ENCODE peak calls at places on chromosomes 16 and 17, in ten cellular contexts. T is heart right ventricle; O is NT2/D1; Q is PC-3; I is sigmoid colon; P is CD8-positive, alpha-beta T cell; B is heart left ventricle; V is colonic mucosa; Z is pancreas; F is neural progenitor cell. K is an unnamed sample. For H3K27me3 and H3K36me3, the result is how much of the 10 kb centered on the place peaks cover.

GRCh38 chr16:86768999-86769398 is 190.7 kb downstream of the FOXL1 start:
- DNase-seq in Q (peak), V (no peak), Z (peak), O (no peak), F (no peak), P (no peak), B (no peak), I (peak), T (no peak), K (no peak)

GRCh38 chr17:6303664-6304063 is 131.3 kb downstream of the AIPL1 start:
- DNase-seq in Z (no peak), Q (peak), P (no peak), O (peak), V (no peak), B (no peak), T (peak), I (no peak), F (peak), K (peak)

GRCh38 chr16:62135903-62136302 is 99.7 kb upstream of the CDH8 start:
- DNase-seq in F (no peak), P (no peak), Q (no peak), V (no peak), B (no peak), T (no peak), O (no peak), Z (no peak), I (no peak), K (no peak)

GRCh38 chr17:76599699-76600460 is 14.2 kb upstream of the ST6GALNAC2 start:
- DNase-seq in F (no peak), O (no peak), Z (no peak), B (no peak), T (no peak), Q (no peak), I (no peak), V (no peak), P (no peak), K (no peak)

GRCh38 chr16:52553322-52553721 is 6.4 kb upstream of the TOX3 start:
- DNase-seq in B (no peak), I (no peak), T (no peak), Z (no peak), P (no peak), F (no peak), Q (no peak), O (no peak), V (no peak), K (no peak)

GRCh38 chr17:78706271-78706915 is 75.7 kb downstream of the CYTH1 start:
- DNase-seq in Q (peak), V (no peak), T (no peak), P (no peak), B (no peak), Z (no peak), I (no peak), F (no peak), O (no peak), K (peak)

GRCh38 chr16:13995194-13995593 is 75.2 kb downstream of the ERCC4 start:
- DNase-seq in V (no peak), O (no peak), F (no peak), Q (no peak), B (no peak), Z (no peak), I (no peak), P (no peak), T (no peak), K (no peak)

GRCh38 chr17:19874256-19874655 is 6.5 kb upstream of the ULK2 start:
- DNase-seq in Z (no peak), I (no peak), Q (no peak), O (no peak), T (no peak), B (no peak), V (no peak), P (no peak), F (no peak), K (no peak)

GRCh38 chr16:72455743-72456659 is 284.0 kb upstream of the PMFBP1 start:
- DNase-seq in Q (no peak), F (no peak), V (peak), B (no peak), T (no peak), O (peak), P (no peak), Z (peak), I (no peak), K (no peak)

GRCh38 chr17:76726766-76727718 is at the start of gene METTL23:
- DNase-seq in Q (peak), B (peak), F (peak), Z (peak), I (peak), P (peak), V (peak), T (peak), O (peak), K (peak)

GRCh38 chr17:55394357-55395021 is 27.1 kb downstream of the MMD start:
- DNase-seq in Z (no peak), F (no peak), Q (no peak), P (no peak), I (no peak), O (no peak), B (no peak), T (no peak), V (peak), K (no peak)

GRCh38 chr16:71847096-71847495 is 1.3 kb downstream of the ATXN1L start:
- DNase-seq in T (no peak), B (no peak), P (no peak), Q (no peak), F (no peak), O (no peak), I (no peak), V (no peak), Z (no peak), K (no peak)

GRCh38 chr16:62256406-62256805 is 220.2 kb upstream of the CDH8 start:
- DNase-seq in Q (no peak), P (no peak), F (peak), B (no peak), T (no peak), O (no peak), Z (no peak), I (no peak), V (no peak), K (no peak)

GRCh38 chr16:71542377-71542776 is 16.2 kb downstream of the CHST4 start:
- DNase-seq in B (no peak), Q (peak), P (peak), O (peak), F (peak), V (peak), Z (peak), I (no peak), T (peak), K (peak)

GRCh38 chr17:21108651-21109050 is 18.1 kb upstream of the DHRS7B start:
- DNase-seq in I (no peak), Z (no peak), Q (no peak), B (no peak), O (no peak), T (no peak), V (no peak), F (no peak), P (no peak), K (peak)

GRCh38 chr17:60745544-60745943 is 67.9 kb downstream of the BCAS3 start:
- DNase-seq in T (no peak), F (no peak), V (no peak), B (no peak), I (no peak), Q (peak), Z (no peak), O (no peak), P (no peak), K (no peak)

DNA sequence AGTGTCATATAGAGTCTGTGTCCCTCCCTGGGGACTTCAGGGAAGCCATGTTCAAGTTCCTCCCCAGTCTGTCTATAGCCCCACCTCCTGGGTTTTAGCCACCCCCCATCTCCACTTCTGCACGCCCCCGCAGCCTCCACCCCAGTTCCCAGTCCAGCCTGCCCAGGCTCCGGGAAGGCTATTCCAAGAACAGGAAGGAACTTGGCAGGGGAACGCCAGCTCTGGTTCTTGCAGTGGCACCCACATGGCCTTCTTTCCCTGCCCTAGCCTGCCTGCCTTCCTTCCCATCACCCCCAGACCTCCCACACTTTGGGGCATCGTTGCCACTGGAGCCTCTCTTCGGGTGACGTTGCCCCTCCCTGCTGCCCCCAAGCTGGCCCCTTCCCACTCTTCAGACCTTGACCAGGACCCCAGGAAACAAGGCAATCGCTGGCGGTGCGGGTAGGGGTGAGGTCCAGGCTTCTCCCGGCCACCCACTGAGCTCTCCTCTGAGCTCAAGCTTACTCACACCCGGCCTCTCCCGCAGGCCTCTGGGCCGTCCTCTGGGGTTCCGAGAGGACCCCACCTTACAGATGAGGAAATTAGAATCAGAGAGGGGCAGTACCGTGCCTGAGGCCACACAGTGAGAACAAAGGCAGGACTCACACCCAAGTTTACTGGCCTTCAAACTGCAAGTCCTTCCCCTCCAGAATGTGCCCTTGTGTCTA is 9.2 kb upstream of the CES4A start:
- DNase-seq in P (no peak), B (peak), O (no peak), T (peak), Z (no peak), Q (no peak), I (peak), V (no peak), F (no peak), K (no peak)
- H3K27me3 ChIP-seq in P (under half), B (under half), O (under half), T (under half), Z (under half), Q (under half), I (under half), V (under half), F (under half), K (under half)

GRCh38 chr17:4272213-4272975 is 8.6 kb upstream of the ANKFY1 start:
- DNase-seq in I (no peak), P (no peak), Q (no peak), B (no peak), O (no peak), T (no peak), V (no peak), F (no peak), Z (no peak), K (peak)
- H3K36me3 ChIP-seq in I (under half), P (under half), Q (under half), B (under half), O (under half), T (under half), V (under half), F (under half), Z (under half), K (half or more)

DNA sequence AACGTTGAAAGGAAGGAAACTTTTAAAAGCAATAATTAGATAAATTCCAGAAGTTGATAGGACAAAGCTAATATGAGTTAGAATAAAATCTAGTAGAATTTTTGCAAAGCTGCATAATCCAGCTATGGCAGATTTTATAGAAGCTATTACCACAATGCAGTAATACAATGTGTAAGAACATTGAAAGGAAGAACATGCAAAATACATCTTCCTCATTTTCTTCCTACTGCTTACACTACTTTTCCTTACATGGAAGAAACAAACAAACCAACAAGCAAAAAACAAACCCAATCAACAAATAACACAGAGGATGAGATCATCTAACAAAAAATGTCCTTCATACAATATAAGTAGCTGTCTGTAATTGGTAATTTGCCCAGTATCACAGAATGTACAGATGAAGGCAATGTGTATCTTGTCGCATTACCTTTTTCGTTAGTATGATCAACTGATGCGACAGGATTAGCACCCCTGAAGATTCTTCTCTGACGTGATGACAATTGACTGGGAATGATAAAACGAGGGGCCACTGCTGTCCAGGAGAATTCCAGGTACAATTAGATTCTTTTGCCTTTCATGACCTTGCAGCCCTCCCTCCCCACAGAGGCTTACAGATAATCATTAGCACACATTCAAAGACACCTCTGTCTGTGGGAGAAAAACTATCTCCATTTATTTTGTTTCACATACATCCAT is 21.2 kb upstream of the LRRC37A start:
- DNase-seq in P (no peak), Z (no peak), T (no peak), V (no peak), I (no peak), O (no peak), F (no peak), Q (no peak), B (no peak), K (no peak)
- H3K27me3 ChIP-seq in P (under half), Z (under half), T (under half), V (under half), I (under half), O (under half), F (under half), Q (under half), B (under half), K (under half)

DNA sequence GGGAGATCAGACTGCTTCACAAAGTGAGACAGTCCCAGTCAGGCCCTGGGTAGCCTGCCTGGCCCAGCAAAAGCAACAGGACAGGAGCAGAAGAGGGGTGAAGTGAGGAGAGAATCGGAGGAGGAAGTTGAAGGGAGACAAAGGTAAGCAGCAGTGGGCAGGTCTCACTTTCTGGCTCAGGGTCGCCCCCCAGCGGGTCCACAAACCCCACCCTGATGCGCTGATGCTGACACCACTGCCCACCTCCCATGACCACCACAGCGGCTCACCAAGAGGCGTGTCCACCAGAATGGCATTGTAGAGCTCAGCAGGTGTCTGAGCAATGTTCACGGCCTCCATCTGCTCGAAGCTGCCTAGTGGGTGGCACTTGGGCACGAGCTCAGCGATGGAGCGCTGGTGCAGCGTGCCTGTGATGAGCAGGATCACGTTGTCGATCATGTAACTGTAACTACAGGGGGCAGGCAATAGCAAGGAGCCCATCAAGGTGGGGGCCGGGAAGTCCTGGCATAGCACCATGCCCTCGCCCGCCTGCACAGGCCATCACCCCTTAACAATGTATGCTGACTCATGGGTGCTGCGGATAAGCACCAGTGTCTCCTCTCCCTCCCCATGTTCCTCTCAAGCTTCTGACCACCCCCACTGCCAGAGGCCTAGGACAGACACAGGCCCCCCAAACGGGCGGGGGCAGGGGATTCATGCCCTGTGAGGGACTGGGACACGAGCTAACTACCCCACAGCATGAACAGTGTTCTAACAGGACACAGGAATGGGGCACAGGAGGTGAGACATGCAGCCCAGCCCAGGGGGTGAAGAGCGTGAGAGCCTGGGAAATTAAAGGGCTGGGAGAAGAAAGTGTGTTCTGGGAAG is 13.6 kb downstream of the HSD11B2 start:
- DNase-seq in Q (no peak), Z (no peak), V (no peak), T (no peak), B (no peak), O (no peak), F (no peak), P (no peak), I (no peak), K (peak)
- H3K36me3 ChIP-seq in Q (under half), Z (under half), V (under half), T (under half), B (under half), O (half or more), F (under half), P (under half), I (under half), K (under half)

GRCh38 chr16:50961944-50962343 is 189.1 kb downstream of the SALL1 start:
- DNase-seq in I (no peak), Q (no peak), T (no peak), B (no peak), F (no peak), V (no peak), P (no peak), Z (no peak), O (no peak), K (no peak)
- H3K27me3 ChIP-seq in I (under half), Q (under half), T (under half), B (under half), F (under half), V (under half), P (under half), Z (under half), O (under half), K (under half)

DNA sequence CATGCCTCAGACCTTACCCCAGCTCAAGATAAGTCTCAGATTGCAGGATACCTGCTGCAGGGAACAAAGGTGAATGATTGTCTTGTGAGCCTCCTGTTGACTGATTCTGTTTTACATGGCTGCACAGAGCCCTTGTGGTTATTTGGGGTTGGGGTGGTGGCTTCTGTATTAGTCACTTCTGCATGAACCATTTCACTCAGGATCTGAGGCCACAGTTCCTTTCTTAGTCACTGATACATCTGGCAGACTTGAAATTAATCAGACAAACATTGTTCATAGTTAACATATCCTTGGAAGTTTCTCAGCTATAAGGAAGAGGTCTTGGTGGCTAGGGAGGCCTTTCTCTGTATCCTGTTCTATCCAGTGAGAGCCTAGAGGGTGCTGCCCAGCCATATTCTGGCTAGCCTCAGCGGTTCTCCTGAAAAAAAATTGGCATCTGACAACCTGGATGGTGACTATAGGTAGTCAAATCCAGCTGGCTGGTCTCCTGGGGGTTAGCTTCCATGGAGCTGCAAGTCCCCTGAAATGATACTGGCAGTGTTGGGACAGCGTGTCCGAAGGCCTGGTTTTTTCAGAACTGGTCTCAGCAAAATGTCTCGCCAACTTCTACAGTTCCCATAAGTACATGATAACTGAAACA is 8.4 kb upstream of the PLK1 start:
- DNase-seq in I (no peak), O (no peak), Z (no peak), V (no peak), P (no peak), T (no peak), F (no peak), B (no peak), Q (peak), K (no peak)
- H3K36me3 ChIP-seq in I (half or more), O (half or more), Z (under half), V (under half), P (under half), T (under half), F (under half), B (half or more), Q (under half), K (half or more)

K was measured in endodermal cell.